ENCODE peak calls at places on chromosomes 16 and 17, in six cellular contexts. One of them, this sample, is unnamed.

GRCh38 chr17:58088624-58089023 is 5.4 kb downstream of the DYNLL2 start:
- DNase-seq in testis: no peak
- DNase-seq in K562: no peak
- DNase-seq in right lobe of liver: no peak
- DNase-seq in body of pancreas: no peak
- DNase-seq in transverse colon: no peak
- DNase-seq in this sample: no peak

GRCh38 chr16:51967566-51967965 is 579.4 kb downstream of the TOX3 start:
- DNase-seq in K562: no peak
- DNase-seq in transverse colon: no peak
- DNase-seq in testis: no peak
- DNase-seq in right lobe of liver: no peak
- DNase-seq in body of pancreas: no peak
- DNase-seq in this sample: no peak

GRCh38 chr17:46877466-46877865 is 26.1 kb downstream of the WNT9B start:
- DNase-seq in body of pancreas: no peak
- DNase-seq in right lobe of liver: no peak
- DNase-seq in transverse colon: no peak
- DNase-seq in testis: no peak
- DNase-seq in K562: no peak
- DNase-seq in this sample: no peak

GRCh38 chr17:66889480-66890230 is 54.7 kb downstream of the CACNG5 start:
- DNase-seq in testis: no peak
- DNase-seq in transverse colon: no peak
- DNase-seq in K562: no peak
- DNase-seq in right lobe of liver: no peak
- DNase-seq in body of pancreas: no peak
- DNase-seq in this sample: no peak

GRCh38 chr17:2400474-2400866 is 390 bp downstream of the MNT start:
- DNase-seq in K562: peak; percentile 31
- DNase-seq in right lobe of liver: peak; percentile 73
- DNase-seq in testis: no peak
- DNase-seq in body of pancreas: peak; percentile 63
- DNase-seq in transverse colon: peak; percentile 61
- DNase-seq in this sample: peak; percentile 78

GRCh38 chr16:84949776-84950436 is 61.4 kb downstream of the ZDHHC7 start:
- DNase-seq in right lobe of liver: no peak
- DNase-seq in body of pancreas: no peak
- DNase-seq in K562: no peak
- DNase-seq in testis: no peak
- DNase-seq in transverse colon: no peak
- DNase-seq in this sample: no peak

GRCh38 chr16:53901396-53901795 is 197.4 kb downstream of the FTO start:
- DNase-seq in K562: no peak
- DNase-seq in testis: no peak
- DNase-seq in body of pancreas: no peak
- DNase-seq in transverse colon: no peak
- DNase-seq in right lobe of liver: no peak
- DNase-seq in this sample: no peak

GRCh38 chr17:49887086-49887743 is 39.3 kb upstream of the TAC4 start:
- DNase-seq in K562: no peak
- DNase-seq in right lobe of liver: no peak
- DNase-seq in testis: peak; percentile 41
- DNase-seq in body of pancreas: peak; percentile 74
- DNase-seq in transverse colon: no peak
- DNase-seq in this sample: no peak

GRCh38 chr17:76957600-76958464 is 89.6 kb downstream of the MGAT5B start:
- DNase-seq in testis: no peak
- DNase-seq in right lobe of liver: no peak
- DNase-seq in transverse colon: no peak
- DNase-seq in K562: no peak
- DNase-seq in body of pancreas: no peak
- DNase-seq in this sample: no peak

GRCh38 chr16:49460786-49461470 is 87.3 kb downstream of the C16orf78 start:
- DNase-seq in right lobe of liver: peak; percentile 17
- DNase-seq in K562: no peak
- DNase-seq in testis: no peak
- DNase-seq in body of pancreas: no peak
- DNase-seq in transverse colon: no peak
- DNase-seq in this sample: no peak

GRCh38 chr16:86926146-86926545 is 347.8 kb downstream of the FOXL1 start:
- DNase-seq in right lobe of liver: no peak
- DNase-seq in K562: no peak
- DNase-seq in testis: no peak
- DNase-seq in body of pancreas: no peak
- DNase-seq in transverse colon: no peak
- DNase-seq in this sample: no peak

GRCh38 chr17:19762515-19762961 is 14.4 kb upstream of the ALDH3A1 start:
- DNase-seq in K562: no peak
- DNase-seq in transverse colon: peak; percentile 60
- DNase-seq in testis: peak; percentile 80
- DNase-seq in right lobe of liver: peak; percentile 70
- DNase-seq in body of pancreas: peak; percentile 77
- DNase-seq in this sample: peak; percentile 82

GRCh38 chr17:49597928-49598655 is 22.4 kb downstream of the NXPH3 start:
- DNase-seq in testis: no peak
- DNase-seq in right lobe of liver: no peak
- DNase-seq in K562: no peak
- DNase-seq in transverse colon: no peak
- DNase-seq in body of pancreas: no peak
- DNase-seq in this sample: no peak

GRCh38 chr16:28192811-28193529 is 18.8 kb downstream of the XPO6 start:
- DNase-seq in transverse colon: peak; percentile 65
- DNase-seq in right lobe of liver: no peak
- DNase-seq in body of pancreas: no peak
- DNase-seq in testis: no peak
- DNase-seq in K562: no peak
- DNase-seq in this sample: peak; percentile 92

GRCh38 chr17:47242648-47243047 is 11.0 kb upstream of the ITGB3 start:
- DNase-seq in transverse colon: no peak
- DNase-seq in right lobe of liver: no peak
- DNase-seq in body of pancreas: no peak
- DNase-seq in testis: no peak
- DNase-seq in K562: no peak
- DNase-seq in this sample: no peak

GRCh38 chr16:54934536-54935410 is 4.1 kb downstream of the IRX5 start:
- DNase-seq in testis: no peak
- DNase-seq in K562: no peak
- DNase-seq in body of pancreas: no peak
- DNase-seq in transverse colon: no peak
- DNase-seq in right lobe of liver: no peak
- DNase-seq in this sample: no peak

GRCh38 chr17:35588196-35588920 is 1.2 kb downstream of the AP2B1 start:
- DNase-seq in K562: no peak
- DNase-seq in body of pancreas: no peak
- DNase-seq in right lobe of liver: no peak
- DNase-seq in testis: no peak
- DNase-seq in transverse colon: no peak
- DNase-seq in this sample: no peak

GRCh38 chr17:61731330-61731729 is 132.0 kb downstream of the BRIP1 start:
- DNase-seq in testis: no peak
- DNase-seq in right lobe of liver: no peak
- DNase-seq in transverse colon: no peak
- DNase-seq in body of pancreas: no peak
- DNase-seq in K562: no peak
- DNase-seq in this sample: no peak

GRCh38 chr17:63498621-63499195 is 21.8 kb downstream of the ACE start:
- DNase-seq in testis: no peak
- DNase-seq in right lobe of liver: no peak
- DNase-seq in K562: no peak
- DNase-seq in body of pancreas: no peak
- DNase-seq in transverse colon: no peak
- DNase-seq in this sample: no peak

DNA sequence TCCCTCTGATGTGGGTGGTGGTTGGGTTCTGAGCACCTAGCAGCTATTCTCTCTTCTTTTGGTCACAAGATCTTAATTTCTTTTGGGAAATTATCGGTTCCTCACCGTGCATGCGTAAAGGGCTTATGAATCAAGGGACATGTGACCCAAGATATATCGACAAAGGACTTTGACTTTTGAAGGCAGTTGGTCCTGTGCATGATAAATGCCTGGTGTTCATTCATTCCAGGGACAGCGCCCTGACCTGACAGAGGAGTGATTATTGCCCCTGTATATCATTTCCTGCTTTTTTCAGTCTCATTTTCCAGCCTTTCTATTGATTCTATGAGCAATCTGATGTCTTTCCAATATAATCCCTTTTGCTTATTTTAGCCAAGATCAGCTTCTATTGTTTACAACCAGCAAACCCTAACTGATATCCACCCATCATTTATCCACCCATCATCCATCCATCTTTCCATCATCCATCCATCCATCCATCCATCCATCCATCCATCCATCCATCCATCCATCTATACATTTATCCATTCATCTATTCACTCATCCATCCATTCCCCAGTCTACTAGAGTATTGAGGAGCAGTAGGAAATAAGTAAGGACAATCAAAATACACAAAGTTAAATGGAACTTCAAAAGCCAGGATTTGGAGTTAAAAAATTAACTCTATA is 25.1 kb downstream of the ASIC2 start:
- DNase-seq in right lobe of liver: no peak
- DNase-seq in testis: no peak
- DNase-seq in body of pancreas: no peak
- DNase-seq in transverse colon: no peak
- DNase-seq in K562: no peak
- DNase-seq in this sample: peak; percentile 64
- H3K4me1 ChIP-seq in right lobe of liver: no peaks in the 10 kb centered on the region
- H3K4me1 ChIP-seq in testis: no peaks in the 10 kb centered on the region
- H3K4me1 ChIP-seq in body of pancreas: no peaks in the 10 kb centered on the region
- H3K4me1 ChIP-seq in transverse colon: no peaks in the 10 kb centered on the region
- H3K4me1 ChIP-seq in K562: no peaks in the 10 kb centered on the region
- H3K4me1 ChIP-seq in this sample: no peaks in the 10 kb centered on the region

GRCh38 chr17:73272906-73273218 is 11.2 kb upstream of the CPSF4L start:
- DNase-seq in transverse colon: no peak
- DNase-seq in body of pancreas: no peak
- DNase-seq in K562: no peak
- DNase-seq in testis: peak; percentile 52
- DNase-seq in right lobe of liver: no peak
- DNase-seq in this sample: no peak

GRCh38 chr17:73268582-73269328 is 7.1 kb upstream of the CPSF4L start:
- DNase-seq in right lobe of liver: no peak
- DNase-seq in body of pancreas: peak; percentile 93
- DNase-seq in K562: no peak
- DNase-seq in testis: no peak
- DNase-seq in transverse colon: no peak
- DNase-seq in this sample: no peak

GRCh38 chr17:73269791-73270190 is 8.1 kb upstream of the CPSF4L start:
- DNase-seq in right lobe of liver: no peak
- DNase-seq in testis: no peak
- DNase-seq in K562: no peak
- DNase-seq in body of pancreas: no peak
- DNase-seq in transverse colon: no peak
- DNase-seq in this sample: no peak

GRCh38 chr17:73269329-73269615 is 7.6 kb upstream of the CPSF4L start:
- DNase-seq in body of pancreas: no peak
- DNase-seq in transverse colon: no peak
- DNase-seq in right lobe of liver: no peak
- DNase-seq in testis: no peak
- DNase-seq in K562: no peak
- DNase-seq in this sample: no peak

DNA sequence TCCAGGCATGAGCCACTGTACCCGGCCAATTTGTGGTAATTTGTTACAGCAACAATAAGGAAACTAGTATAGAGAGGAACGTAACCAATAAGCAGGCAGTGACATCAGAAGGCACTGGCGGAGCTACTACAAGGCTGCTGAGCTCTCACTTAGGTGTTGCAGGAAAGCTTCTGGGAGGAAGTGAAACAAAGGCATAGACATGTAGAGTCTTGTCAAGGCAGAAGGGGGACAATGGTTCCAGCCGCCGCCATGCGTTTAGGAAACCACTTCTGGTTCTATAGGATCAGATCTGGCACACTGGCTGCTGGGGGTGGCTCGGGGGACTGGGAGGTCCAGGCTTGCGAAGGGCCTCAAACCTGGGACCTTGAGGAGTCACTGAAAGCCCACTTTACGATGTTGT is 9.4 kb upstream of the CPSF4L start:
- DNase-seq in body of pancreas: no peak
- DNase-seq in testis: no peak
- DNase-seq in transverse colon: peak; percentile 50
- DNase-seq in K562: no peak
- DNase-seq in right lobe of liver: no peak
- DNase-seq in this sample: no peak
- TF ChIP-seq POLR2A in body of pancreas: no peak
- TF ChIP-seq POLR2A in testis: no peak
- TF ChIP-seq POLR2A in transverse colon: no peak
- TF ChIP-seq POLR2A in K562: no peak
- TF ChIP-seq POLR2A in right lobe of liver: no peak
- TF ChIP-seq POLR2A in this sample: no peak

DNA sequence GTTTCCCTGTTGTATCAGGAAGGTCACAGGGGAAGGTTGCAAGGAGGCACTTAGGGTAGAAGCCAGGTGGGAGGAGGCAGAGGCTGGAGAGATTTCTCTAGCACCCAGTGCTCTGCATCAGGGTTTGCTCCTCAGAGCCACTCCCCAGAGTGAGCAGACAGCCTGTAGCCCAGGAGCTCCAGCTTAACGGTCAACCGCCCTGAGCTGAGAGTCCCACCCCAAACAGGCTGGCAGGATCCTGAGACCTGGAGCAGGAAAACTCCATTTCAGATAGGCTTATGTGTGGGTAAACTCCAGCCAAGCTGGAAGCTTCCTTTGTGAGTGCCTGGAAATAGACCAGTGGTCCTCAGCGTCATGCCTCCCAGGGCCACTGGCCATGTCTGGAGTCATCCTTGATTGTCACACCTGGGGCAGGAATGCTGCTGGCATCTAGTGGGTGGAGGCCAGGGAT is 37.9 kb downstream of the MPRIP start:
- DNase-seq in right lobe of liver: peak; percentile 41
- DNase-seq in K562: no peak
- DNase-seq in body of pancreas: peak; percentile 5
- DNase-seq in transverse colon: no peak
- DNase-seq in testis: peak; percentile 57
- DNase-seq in this sample: no peak
- H3K4me1 ChIP-seq in right lobe of liver: no peaks in the 10 kb centered on the region
- H3K4me1 ChIP-seq in K562: peaks cover 26% of the 10 kb centered on the region
- H3K4me1 ChIP-seq in body of pancreas: peaks cover 34% of the 10 kb centered on the region
- H3K4me1 ChIP-seq in transverse colon: peaks cover 38% of the 10 kb centered on the region
- H3K4me1 ChIP-seq in testis: peaks cover 43% of the 10 kb centered on the region
- H3K4me1 ChIP-seq in this sample: no peaks in the 10 kb centered on the region

GRCh38 chr17:78132086-78132676 is 1.6 kb downstream of the TMC8 start:
- DNase-seq in right lobe of liver: peak; percentile 52
- DNase-seq in transverse colon: peak; percentile 83
- DNase-seq in K562: peak; percentile 29
- DNase-seq in testis: no peak
- DNase-seq in body of pancreas: peak; percentile 41
- DNase-seq in this sample: peak; percentile 96

GRCh38 chr17:78130080-78130438 is 512 bp upstream of the TMC8 start:
- DNase-seq in body of pancreas: no peak
- DNase-seq in transverse colon: no peak
- DNase-seq in K562: no peak
- DNase-seq in testis: no peak
- DNase-seq in right lobe of liver: no peak
- DNase-seq in this sample: no peak

GRCh38 chr17:78130439-78131101 is at the start of gene TMC8:
- DNase-seq in K562: peak; percentile 24
- DNase-seq in right lobe of liver: no peak
- DNase-seq in testis: no peak
- DNase-seq in body of pancreas: no peak
- DNase-seq in transverse colon: peak; percentile 72
- DNase-seq in this sample: peak; percentile 93

GRCh38 chr17:78132767-78133178 is 2.2 kb downstream of the TMC8 start:
- DNase-seq in right lobe of liver: no peak
- DNase-seq in K562: no peak
- DNase-seq in body of pancreas: no peak
- DNase-seq in transverse colon: no peak
- DNase-seq in testis: no peak
- DNase-seq in this sample: no peak

GRCh38 chr17:78131172-78132085 is 858 bp downstream of the TMC8 start:
- DNase-seq in body of pancreas: no peak
- DNase-seq in testis: no peak
- DNase-seq in transverse colon: peak; percentile 32
- DNase-seq in K562: no peak
- DNase-seq in right lobe of liver: no peak
- DNase-seq in this sample: peak; percentile 51
- TF ChIP-seq POLR2A in body of pancreas: no peak
- TF ChIP-seq POLR2A in testis: no peak
- TF ChIP-seq POLR2A in transverse colon: no peak
- TF ChIP-seq POLR2A in K562: no peak
- TF ChIP-seq POLR2A in right lobe of liver: no peak
- TF ChIP-seq POLR2A in this sample: no peak

This sample was measured in Peyer's patch.